ENCODE peak calls at places on chromosomes 6 and 20, in seven cellular contexts. J, S, D, E, K, F and B are unnamed samples.

GRCh38 chr6:91276315-91276714 is 689.4 kb upstream of the MAP3K7 start:
- DNase-seq in J (peak), S (no peak), D (peak), E (no peak), K (no peak), F (peak), B (no peak)

GRCh38 chr6:117483645-117484016 is 1.2 kb downstream of the DCBLD1 start:
- DNase-seq in J (peak), S (no peak), D (no peak), E (peak), K (peak), F (no peak), B (no peak)

GRCh38 chr6:152207915-152208714 is 400.6 kb downstream of the ESR1 start:
- DNase-seq in J (no peak), S (no peak), D (no peak), E (no peak), K (no peak), F (peak), B (no peak)

GRCh38 chr6:64012351-64013060 is 376.9 kb downstream of the PHF3 start:
- DNase-seq in J (peak), S (no peak), D (peak), E (no peak), K (peak), F (no peak), B (no peak)

GRCh38 chr6:100194535-100194934 is 200.5 kb upstream of the MCHR2 start:
- DNase-seq in J (no peak), S (no peak), D (no peak), E (no peak), K (no peak), F (no peak), B (no peak)

GRCh38 chr6:99183066-99183465 is 166.4 kb downstream of the FAXC start:
- DNase-seq in J (no peak), S (no peak), D (no peak), E (no peak), K (no peak), F (no peak), B (no peak)

GRCh38 chr6:25715794-25716193 is 38.7 kb upstream of the SLC17A4 start:
- DNase-seq in J (peak), S (no peak), D (no peak), E (no peak), K (no peak), F (no peak), B (no peak)

GRCh38 chr6:111492499-111492898 is 9.5 kb upstream of the REV3L start:
- DNase-seq in J (no peak), S (no peak), D (no peak), E (no peak), K (no peak), F (no peak), B (no peak)

GRCh38 chr6:72811971-72812421 is 190.1 kb downstream of the KCNQ5 start:
- DNase-seq in J (no peak), S (no peak), D (peak), E (peak), K (peak), F (no peak), B (no peak)

GRCh38 chr6:31669676-31670075 is at the start of gene LY6G5B:
- DNase-seq in J (no peak), S (no peak), D (no peak), E (no peak), K (no peak), F (no peak), B (no peak)

GRCh38 chr6:145723646-145724045 is 11.7 kb downstream of the EPM2A start:
- DNase-seq in J (no peak), S (no peak), D (no peak), E (peak), K (no peak), F (no peak), B (no peak)

GRCh38 chr6:169845426-169846285 is 94.2 kb downstream of the ERMARD start:
- DNase-seq in J (no peak), S (no peak), D (no peak), E (no peak), K (no peak), F (no peak), B (no peak)

GRCh38 chr6:1871936-1872335 is 262.2 kb downstream of the FOXC1 start:
- DNase-seq in J (peak), S (no peak), D (no peak), E (no peak), K (no peak), F (no peak), B (no peak)

GRCh38 chr6:110951986-110952794 is 6.3 kb upstream of the GTF3C6 start:
- DNase-seq in J (no peak), S (no peak), D (peak), E (peak), K (peak), F (no peak), B (no peak)

GRCh38 chr6:15946701-15947390 is 182.0 kb upstream of the MYLIP start:
- DNase-seq in J (peak), S (no peak), D (no peak), E (no peak), K (no peak), F (no peak), B (no peak)

GRCh38 chr20:11468880-11469279 is 448.8 kb upstream of the BTBD3 start:
- DNase-seq in J (no peak), S (no peak), D (no peak), E (no peak), K (no peak), F (no peak), B (no peak)

GRCh38 chr6:27114792-27115191 is 132.7 kb upstream of the PRSS16 start:
- DNase-seq in J (no peak), S (no peak), D (no peak), E (no peak), K (no peak), F (no peak), B (no peak)

GRCh38 chr20:32249030-32249738 is 28.3 kb upstream of the KIF3B start:
- DNase-seq in J (no peak), S (peak), D (no peak), E (no peak), K (no peak), F (no peak), B (no peak)

GRCh38 chr6:56364482-56365313 is 117.3 kb upstream of the COL21A1 start:
- DNase-seq in J (no peak), S (no peak), D (peak), E (peak), K (peak), F (no peak), B (no peak)

GRCh38 chr20:43355610-43356009 is 102.1 kb upstream of the SRSF6 start:
- DNase-seq in J (no peak), S (no peak), D (no peak), E (no peak), K (no peak), F (no peak), B (no peak)

GRCh38 chr20:60046436-60046835 is 88.2 kb downstream of the CDH26 start:
- DNase-seq in J (no peak), S (no peak), D (no peak), E (no peak), K (no peak), F (no peak), B (no peak)

GRCh38 chr6:85803721-85804120 is 161.0 kb upstream of the SYNCRIP start:
- DNase-seq in J (no peak), S (no peak), D (no peak), E (no peak), K (no peak), F (no peak), B (no peak)

GRCh38 chr6:116468293-116468692 is 7.1 kb downstream of the CALHM6 start:
- DNase-seq in J (no peak), S (no peak), D (no peak), E (no peak), K (no peak), F (no peak), B (no peak)

GRCh38 chr6:26183581-26184408 is 96.6 kb downstream of the HFE start:
- DNase-seq in J (no peak), S (peak), D (no peak), E (peak), K (peak), F (peak), B (no peak)

GRCh38 chr20:53943522-53944291 is 126.7 kb downstream of the BCAS1 start:
- DNase-seq in J (peak), S (no peak), D (no peak), E (peak), K (peak), F (no peak), B (no peak)

GRCh38 chr6:139888691-139889122 is 514.3 kb upstream of the CITED2 start:
- DNase-seq in J (peak), S (no peak), D (no peak), E (peak), K (peak), F (no peak), B (no peak)

GRCh38 chr6:50711686-50712085 is 1.6 kb upstream of the TFAP2D start:
- DNase-seq in J (no peak), S (no peak), D (no peak), E (no peak), K (no peak), F (no peak), B (no peak)

GRCh38 chr6:14910692-14911547 is 334.9 kb upstream of the JARID2 start:
- DNase-seq in J (no peak), S (peak), D (peak), E (peak), K (peak), F (no peak), B (no peak)

GRCh38 chr20:53738945-53739798 is 145.5 kb upstream of the ZNF217 start:
- DNase-seq in J (peak), S (no peak), D (no peak), E (peak), K (no peak), F (no peak), B (no peak)

GRCh38 chr6:41689171-41690008 is 46.0 kb downstream of the TFEB start:
- DNase-seq in J (no peak), S (no peak), D (peak), E (peak), K (peak), F (no peak), B (no peak)

GRCh38 chr6:120675886-120676285 is 658.4 kb downstream of the TBC1D32 start:
- DNase-seq in J (peak), S (no peak), D (peak), E (no peak), K (no peak), F (no peak), B (no peak)